ENCODE peak calls at places on chromosomes 5 and 9, in six cellular contexts. S is GM13977, H is A673, R is amygdala, A is astrocyte of the cerebellum, N is RPMI8226. F is an unnamed sample.

GRCh38 chr5:142426676-142427364 is 102.0 kb upstream of the SPRY4 start:
- DNase-seq in N (no peak), S (no peak), H (peak; percentile 93), A (no peak), R (no peak), F (no peak)

GRCh38 chr9:36040271-36040925 is 3.7 kb downstream of the RECK start:
- DNase-seq in N (no peak), R (no peak), A (no peak), S (no peak), H (no peak), F (no peak)

GRCh38 chr9:70034292-70034711 is 9.3 kb upstream of the MAMDC2 start:
- DNase-seq in N (no peak), A (no peak), R (no peak), H (no peak), S (no peak), F (no peak)

GRCh38 chr9:72635197-72635596 is 113.8 kb downstream of the TMC1 start:
- DNase-seq in R (no peak), A (no peak), S (peak; percentile 50), N (no peak), H (no peak), F (no peak)

GRCh38 chr5:64958757-64959391 is 190.1 kb downstream of the CWC27 start:
- DNase-seq in H (peak; percentile 49), S (no peak), A (peak; percentile 39), N (peak; percentile 38), R (no peak), F (no peak)

GRCh38 chr5:54792611-54793404 is 192.6 kb downstream of the ESM1 start:
- DNase-seq in N (no peak), A (no peak), H (no peak), S (no peak), R (no peak), F (no peak)

GRCh38 chr9:129182625-129183494 is 4.8 kb upstream of the IER5L start:
- DNase-seq in N (peak; percentile 74), S (no peak), R (no peak), A (no peak), H (peak; percentile 24), F (no peak)

GRCh38 chr9:129026442-129027223 is 1.5 kb downstream of the SH3GLB2 start:
- DNase-seq in A (no peak), S (no peak), H (peak; percentile 63), N (peak; percentile 75), R (peak; percentile 56), F (no peak)

GRCh38 chr9:22413884-22414283 is 32.7 kb upstream of the DMRTA1 start:
- DNase-seq in A (no peak), H (no peak), N (no peak), R (no peak), S (no peak), F (no peak)

GRCh38 chr5:38321978-38322377 is 63.6 kb downstream of the EGFLAM start:
- DNase-seq in R (no peak), A (no peak), S (no peak), N (no peak), H (no peak), F (no peak)

GRCh38 chr9:1008256-1008655 is 31.8 kb downstream of the DMRT3 start:
- DNase-seq in H (no peak), A (no peak), S (no peak), R (no peak), N (no peak), F (no peak)

GRCh38 chr5:113900831-113901230 is 387.3 kb downstream of the YTHDC2 start:
- DNase-seq in R (no peak), H (no peak), S (no peak), N (no peak), A (no peak), F (no peak)

GRCh38 chr9:86175223-86175622 is 75.9 kb upstream of the GOLM1 start:
- DNase-seq in H (no peak), R (no peak), N (peak; percentile 9), S (peak; percentile 22), A (no peak), F (no peak)

GRCh38 chr5:98454407-98454806 is 319.1 kb upstream of the RGMB start:
- DNase-seq in R (no peak), H (no peak), N (no peak), A (no peak), S (no peak), F (no peak)

GRCh38 chr5:146561711-146562110 is 45.7 kb upstream of the GPR151 start:
- DNase-seq in H (no peak), N (no peak), S (no peak), R (no peak), A (no peak), F (no peak)

GRCh38 chr5:34762321-34762871 is 76.6 kb upstream of the TTC23L start:
- DNase-seq in H (peak; percentile 18), S (no peak), N (no peak), A (peak; percentile 70), R (no peak), F (no peak)

GRCh38 chr9:132235894-132236661 is 74.2 kb downstream of the NTNG2 start:
- DNase-seq in R (peak; percentile 75), N (peak; percentile 88), H (peak; percentile 79), A (peak; percentile 44), S (peak; percentile 89), F (peak; percentile 84)

GRCh38 chr5:62268239-62268638 is 37.8 kb upstream of the KIF2A start:
- DNase-seq in H (peak; percentile 17), N (no peak), S (no peak), R (no peak), A (no peak), F (no peak)

GRCh38 chr5:68762201-68762600 is 331.6 kb upstream of the SLC30A5 start:
- DNase-seq in S (no peak), R (no peak), H (no peak), N (no peak), A (no peak), F (no peak)

GRCh38 chr9:129486496-129487306 is 134.2 kb downstream of the C9orf50 start:
- DNase-seq in H (no peak), R (no peak), A (no peak), N (no peak), S (no peak), F (no peak)